ENCODE peak calls at places on chromosomes 2 and 18, in six cellular contexts. S, H, U, M, R and P are unnamed samples.
A peak's percentile ranks its signal among the peaks of the same experiment; 100 is the strongest.

GRCh38 chr18:2143666-2144065 is 427.6 kb downstream of the METTL4 start:
- DNase-seq in S (no peak), H (no peak), U (no peak), M (no peak), R (no peak), P (no peak)

GRCh38 chr18:8703181-8703638 is 2.1 kb upstream of the MTCL1 start:
- DNase-seq in S (peak; percentile 15), H (no peak), U (no peak), M (no peak), R (no peak), P (no peak)

GRCh38 chr2:135913726-135914365 is 37.6 kb upstream of the MCM6 start:
- DNase-seq in S (peak; percentile 44), H (no peak), U (peak; percentile 56), M (peak; percentile 58), R (no peak), P (peak; percentile 3)

GRCh38 chr2:160650196-160651108 is 156.8 kb upstream of the RBMS1 start:
- DNase-seq in S (no peak), H (no peak), U (no peak), M (no peak), R (no peak), P (no peak)

GRCh38 chr2:226135861-226136548 is 663.6 kb downstream of the IRS1 start:
- DNase-seq in S (no peak), H (no peak), U (no peak), M (no peak), R (no peak), P (no peak)

GRCh38 chr2:71576541-71576940 is 123.2 kb downstream of the DYSF start:
- DNase-seq in S (no peak), H (no peak), U (no peak), M (no peak), R (no peak), P (no peak)

GRCh38 chr2:25955036-25955435 is 27.3 kb downstream of the KIF3C start:
- DNase-seq in S (no peak), H (no peak), U (no peak), M (no peak), R (no peak), P (no peak)

GRCh38 chr2:161136696-161137324 is 23.4 kb upstream of the TANK start:
- DNase-seq in S (no peak), H (no peak), U (peak; percentile 95), M (peak; percentile 70), R (no peak), P (no peak)

GRCh38 chr2:110983130-110983529 is 137.6 kb upstream of the BCL2L11 start:
- DNase-seq in S (no peak), H (no peak), U (no peak), M (no peak), R (no peak), P (no peak)

GRCh38 chr2:133477614-133477990 is 90.7 kb downstream of the NCKAP5 start:
- DNase-seq in S (no peak), H (no peak), U (no peak), M (no peak), R (no peak), P (peak; percentile 97)

GRCh38 chr2:238818576-238818975 is 29.3 kb upstream of the TWIST2 start:
- DNase-seq in S (no peak), H (no peak), U (no peak), M (no peak), R (no peak), P (no peak)

GRCh38 chr2:102005989-102006885 is 14.5 kb downstream of the IL1R2 start:
- DNase-seq in S (peak; percentile 70), H (no peak), U (peak; percentile 71), M (peak; percentile 28), R (no peak), P (peak; percentile 48)

GRCh38 chr2:80326214-80326613 is 21.7 kb upstream of the LRRTM1 start:
- DNase-seq in S (peak; percentile 70), H (no peak), U (peak; percentile 58), M (no peak), R (no peak), P (no peak)

GRCh38 chr2:239152239-239152915 is 248.4 kb downstream of the HDAC4 start:
- DNase-seq in S (no peak), H (peak; percentile 49), U (no peak), M (no peak), R (no peak), P (no peak)

GRCh38 chr2:240797500-240797895 is 22.5 kb downstream of the KIF1A start:
- DNase-seq in S (no peak), H (no peak), U (no peak), M (no peak), R (no peak), P (no peak)

GRCh38 chr2:241914542-241914941 is 45.0 kb downstream of the RTP5 start:
- DNase-seq in S (no peak), H (peak; percentile 30), U (no peak), M (no peak), R (no peak), P (no peak)

GRCh38 chr2:202335791-202336467 is 40.2 kb upstream of the BMPR2 start:
- DNase-seq in S (no peak), H (no peak), U (no peak), M (no peak), R (no peak), P (no peak)

GRCh38 chr18:22355598-22355997 is 62.1 kb downstream of the CTAGE1 start:
- DNase-seq in S (no peak), H (no peak), U (no peak), M (no peak), R (no peak), P (no peak)

GRCh38 chr2:121626777-121627524 is 22.3 kb downstream of the CLASP1 start:
- DNase-seq in S (no peak), H (no peak), U (peak; percentile 49), M (no peak), R (peak; percentile 14), P (no peak)

GRCh38 chr18:43420950-43421349 is 143.7 kb upstream of the SYT4 start:
- DNase-seq in S (peak; percentile 61), H (no peak), U (no peak), M (no peak), R (no peak), P (no peak)

GRCh38 chr2:172921538-172922236 is 154.0 kb upstream of the MAP3K20 start:
- DNase-seq in S (peak; percentile 52), H (no peak), U (peak; percentile 75), M (no peak), R (no peak), P (peak; percentile 37)

GRCh38 chr2:240767341-240767740 is 52.7 kb downstream of the KIF1A start:
- DNase-seq in S (no peak), H (no peak), U (no peak), M (no peak), R (no peak), P (no peak)

GRCh38 chr18:44744206-44745180 is 63.8 kb downstream of the SETBP1 start:
- DNase-seq in S (peak; percentile 71), H (no peak), U (no peak), M (no peak), R (no peak), P (no peak)

GRCh38 chr18:24031916-24032315 is 17.4 kb downstream of the TTC39C start:
- DNase-seq in S (no peak), H (no peak), U (no peak), M (no peak), R (no peak), P (no peak)

GRCh38 chr2:60834270-60834717 is 47.1 kb upstream of the REL start:
- DNase-seq in S (peak; percentile 37), H (no peak), U (no peak), M (no peak), R (no peak), P (no peak)

GRCh38 chr2:236964291-236964690 is 121.4 kb upstream of the COPS8 start:
- DNase-seq in S (no peak), H (no peak), U (peak; percentile 22), M (no peak), R (no peak), P (no peak)

GRCh38 chr18:71038196-71038595 is 749.4 kb downstream of the SOCS6 start:
- DNase-seq in S (no peak), H (no peak), U (no peak), M (no peak), R (no peak), P (no peak)

GRCh38 chr2:105391058-105391627 is 7.7 kb downstream of the FHL2 start:
- DNase-seq in S (no peak), H (no peak), U (peak; percentile 54), M (no peak), R (peak; percentile 7), P (no peak)
- H3K4me1 ChIP-seq in S (no peaks in the 10 kb centered on the region), H (no peaks in the 10 kb centered on the region), U (peaks cover 32% of the 10 kb centered on the region), M (no peaks in the 10 kb centered on the region), R (peaks cover 30% of the 10 kb centered on the region), P (peaks cover 26% of the 10 kb centered on the region)

DNA sequence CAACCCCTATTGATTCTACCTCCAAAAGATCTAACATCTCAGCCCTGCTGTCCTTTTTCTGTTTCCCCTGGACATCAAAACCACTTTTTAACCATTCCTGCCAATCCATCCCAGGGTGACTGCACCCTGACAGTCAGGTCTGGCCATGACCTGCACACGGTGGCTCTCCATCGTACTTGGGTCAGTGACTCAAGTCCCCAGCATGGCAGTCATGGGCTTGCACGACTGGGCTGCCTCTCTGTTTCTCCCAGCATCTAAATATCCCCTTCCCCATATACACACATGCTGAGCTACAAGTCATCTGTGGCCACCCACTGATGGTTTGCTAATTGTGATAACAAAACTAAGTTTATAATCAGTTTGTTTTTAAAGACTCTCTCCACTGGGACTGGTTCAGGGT is 6.6 kb downstream of the NCK2 start:
- DNase-seq in S (no peak), H (no peak), U (no peak), M (no peak), R (no peak), P (no peak)
- H3K4me1 ChIP-seq in S (peaks cover 15% of the 10 kb centered on the region), H (peaks cover 3% of the 10 kb centered on the region), U (peaks cover 10% of the 10 kb centered on the region), M (peaks cover 95% of the 10 kb centered on the region), R (peaks cover 20% of the 10 kb centered on the region), P (peaks cover 18% of the 10 kb centered on the region)

GRCh38 chr2:42051168-42052125 is 3.6 kb downstream of the PKDCC start:
- DNase-seq in S (no peak), H (no peak), U (peak; percentile 14), M (no peak), R (no peak), P (no peak)

GRCh38 chr2:42053791-42054656 is 6.2 kb downstream of the PKDCC start:
- DNase-seq in S (no peak), H (no peak), U (peak; percentile 51), M (no peak), R (peak; percentile 66), P (no peak)

GRCh38 chr2:42053482-42053790 is 5.6 kb downstream of the PKDCC start:
- DNase-seq in S (no peak), H (no peak), U (no peak), M (no peak), R (no peak), P (no peak)

GRCh38 chr2:42054657-42055430 is 7.0 kb downstream of the PKDCC start:
- DNase-seq in S (peak; percentile 64), H (no peak), U (no peak), M (no peak), R (peak; percentile 85), P (no peak)

GRCh38 chr2:42052702-42053481 is 5.1 kb downstream of the PKDCC start:
- DNase-seq in S (no peak), H (no peak), U (peak; percentile 77), M (no peak), R (no peak), P (no peak)
- H3K4me1 ChIP-seq in S (peaks cover 23% of the 10 kb centered on the region), H (no peaks in the 10 kb centered on the region), U (peaks cover 48% of the 10 kb centered on the region), M (no peaks in the 10 kb centered on the region), R (peaks cover 77% of the 10 kb centered on the region), P (no peaks in the 10 kb centered on the region)

DNA sequence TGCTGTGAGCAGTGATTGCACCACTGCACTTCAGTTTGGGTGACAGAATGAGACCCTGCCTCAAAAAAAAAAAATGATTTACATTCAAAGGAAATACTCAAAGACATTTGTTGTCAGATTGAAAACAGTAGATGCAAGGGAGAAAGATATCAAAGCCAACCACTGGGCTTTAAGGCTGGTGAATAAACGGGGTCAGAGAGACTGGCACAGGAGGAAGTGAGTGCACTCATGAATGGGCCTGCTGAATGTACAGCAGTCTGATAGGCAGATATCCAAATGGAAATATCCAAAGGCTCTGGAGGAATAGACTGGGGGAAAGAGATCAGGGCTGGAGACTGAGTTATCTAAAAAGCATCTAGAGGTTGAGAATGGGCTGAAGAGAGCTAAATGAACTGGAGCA is 10.9 kb downstream of the RNF125 start:
- DNase-seq in S (no peak), H (no peak), U (no peak), M (no peak), R (no peak), P (no peak)
- H3K4me1 ChIP-seq in S (no peaks in the 10 kb centered on the region), H (no peaks in the 10 kb centered on the region), U (no peaks in the 10 kb centered on the region), M (peaks cover 89% of the 10 kb centered on the region), R (no peaks in the 10 kb centered on the region), P (no peaks in the 10 kb centered on the region)